ENCODE peak calls at places on chromosomes 7 and 10, in seven cellular contexts. M is Right ventricle myocardium superior, F is lower lobe of right lung, H is endodermal cell, U is left cardiac atrium, T is putamen, W is GM03348. G is an unnamed sample.

GRCh38 chr10:19811517-19811916 is 4.7 kb upstream of the PLXDC2 start:
- DNase-seq in T (no peak), M (peak), F (no peak), U (peak), H (peak), W (peak), G (no peak)

GRCh38 chr10:80964955-80965614 is 427.4 kb downstream of the SH2D4B start:
- DNase-seq in U (no peak), M (no peak), H (no peak), W (no peak), T (no peak), F (no peak), G (no peak)

GRCh38 chr10:123380491-123381085 is 226.4 kb downstream of the BUB3 start:
- DNase-seq in T (peak), H (no peak), U (no peak), F (no peak), M (no peak), W (peak), G (peak)

GRCh38 chr7:52555805-52556204 is 479.6 kb upstream of the POM121L12 start:
- DNase-seq in M (no peak), H (no peak), T (no peak), W (no peak), F (no peak), U (no peak), G (no peak)

GRCh38 chr10:50917486-50917885 is 32.1 kb upstream of the A1CF start:
- DNase-seq in T (no peak), W (peak), F (no peak), M (no peak), U (no peak), H (no peak), G (no peak)

GRCh38 chr10:15742102-15742501 is 22.4 kb upstream of the ITGA8 start:
- DNase-seq in U (no peak), F (no peak), M (no peak), W (no peak), T (no peak), H (no peak), G (no peak)

GRCh38 chr10:48750019-48750418 is 65.3 kb downstream of the WDFY4 start:
- DNase-seq in F (no peak), U (no peak), W (no peak), H (peak), M (no peak), T (no peak), G (no peak)

GRCh38 chr10:78222096-78222790 is 188.6 kb downstream of the RPS24 start:
- DNase-seq in T (no peak), H (no peak), W (no peak), F (no peak), U (no peak), M (no peak), G (no peak)

GRCh38 chr10:17088118-17088806 is 41.3 kb downstream of the CUBN start:
- DNase-seq in M (no peak), H (no peak), U (no peak), F (no peak), T (no peak), W (peak), G (no peak)

GRCh38 chr7:24366901-24367300 is 82.9 kb downstream of the NPY start:
- DNase-seq in T (no peak), H (no peak), U (no peak), M (no peak), W (no peak), F (no peak), G (no peak)

GRCh38 chr7:157977306-157977705 is 610.3 kb downstream of the PTPRN2 start:
- DNase-seq in U (no peak), F (no peak), T (no peak), M (no peak), H (no peak), W (no peak), G (no peak)

GRCh38 chr7:116689787-116690186 is 17.8 kb downstream of the MET start:
- DNase-seq in W (no peak), T (no peak), U (no peak), F (peak), H (no peak), M (no peak), G (no peak)

GRCh38 chr7:74372511-74373111 is 81.1 kb upstream of the GTF2IRD1 start:
- DNase-seq in H (no peak), U (peak), M (peak), W (peak), T (peak), F (no peak), G (no peak)

GRCh38 chr10:22315455-22316285 is 518 bp upstream of the COMMD3 start:
- DNase-seq in U (no peak), T (no peak), M (no peak), F (no peak), W (no peak), H (peak), G (peak)

GRCh38 chr7:116500071-116500853 is 724 bp downstream of the CAV2 start:
- DNase-seq in H (peak), U (peak), W (peak), F (peak), T (no peak), M (peak), G (no peak)

GRCh38 chr7:44914992-44915607 is 29.8 kb upstream of the PURB start:
- DNase-seq in M (no peak), T (no peak), H (no peak), U (no peak), F (no peak), W (no peak), G (no peak)

GRCh38 chr7:6015917-6016652 is 7.0 kb downstream of the AIMP2 start:
- DNase-seq in T (peak), U (peak), H (no peak), F (peak), M (peak), W (peak), G (no peak)

GRCh38 chr7:2521341-2521745 is 1.8 kb downstream of the LFNG start:
- DNase-seq in F (no peak), H (no peak), M (no peak), W (no peak), T (no peak), U (no peak), G (no peak)

GRCh38 chr10:129971381-129972144 is 7.5 kb upstream of the EBF3 start:
- DNase-seq in F (peak), U (peak), W (peak), M (peak), T (peak), H (peak), G (no peak)

GRCh38 chr10:21531164-21531563 is 2.9 kb upstream of the MLLT10 start:
- DNase-seq in U (no peak), M (no peak), H (no peak), W (no peak), F (no peak), T (no peak), G (no peak)

GRCh38 chr10:124091646-124092269 is 1.6 kb downstream of the CHST15 start:
- DNase-seq in W (peak), M (peak), T (no peak), H (peak), F (peak), U (peak), G (no peak)

GRCh38 chr10:84685047-84685660 is 356.8 kb downstream of the CCSER2 start:
- DNase-seq in F (no peak), M (no peak), W (no peak), H (no peak), U (no peak), T (no peak), G (no peak)

GRCh38 chr7:13904689-13905088 is 84.8 kb downstream of the ETV1 start:
- DNase-seq in W (peak), U (no peak), H (no peak), T (peak), M (no peak), F (no peak), G (no peak)

GRCh38 chr10:58299580-58299979 is 30.6 kb downstream of the CISD1 start:
- DNase-seq in M (peak), F (no peak), T (peak), H (peak), U (peak), W (peak), G (peak)

GRCh38 chr10:4051011-4051407 is 266.0 kb upstream of the KLF6 start:
- DNase-seq in U (no peak), F (no peak), H (no peak), W (no peak), T (peak), M (peak), G (no peak)

GRCh38 chr7:1268866-1269265 is 36.2 kb downstream of the UNCX start:
- DNase-seq in T (no peak), H (no peak), M (no peak), W (no peak), F (no peak), U (no peak), G (no peak)

GRCh38 chr7:112192236-112193154 is 13.7 kb downstream of the DOCK4 start:
- DNase-seq in F (no peak), T (no peak), H (no peak), U (peak), W (peak), M (no peak), G (no peak)

GRCh38 chr10:3538850-3539531 is 246.0 kb downstream of the KLF6 start:
- DNase-seq in F (no peak), M (no peak), H (peak), U (peak), T (peak), W (peak), G (no peak)

GRCh38 chr10:86349474-86349873 is 17.1 kb downstream of the GRID1 start:
- DNase-seq in W (no peak), M (peak), U (no peak), T (no peak), F (peak), H (peak), G (no peak)

GRCh38 chr7:22474645-22475044 is 25.3 kb downstream of the STEAP1B start:
- DNase-seq in W (no peak), H (no peak), T (no peak), U (no peak), M (no peak), F (no peak), G (no peak)

GRCh38 chr7:21086688-21087087 is 300.0 kb upstream of the SP8 start:
- DNase-seq in T (no peak), M (no peak), F (no peak), W (no peak), U (no peak), H (no peak), G (no peak)

GRCh38 chr7:121697731-121698396 is 175.1 kb upstream of the PTPRZ1 start:
- DNase-seq in M (no peak), F (no peak), T (no peak), H (no peak), U (no peak), W (no peak), G (no peak)

GRCh38 chr10:109428775-109429480 is 494.4 kb downstream of the XPNPEP1 start:
- DNase-seq in W (no peak), T (no peak), F (no peak), H (no peak), U (no peak), M (no peak), G (no peak)

GRCh38 chr7:101817031-101817929 is at the start of gene CUX1:
- DNase-seq in U (peak), M (peak), F (peak), H (peak), W (peak), T (no peak), G (peak)

G was measured in naive thymus-derived CD4-positive, alpha-beta T cell.